ENCODE peak calls at places on chromosome 13, in five cellular contexts. Z is testis, H is left ventricle myocardium inferior, P is fibroblast of lung, U is Peyer's patch. T is an unnamed sample. For H3K4me1, the result is how much of the 10 kb centered on the place peaks cover.

GRCh38 chr13:35356572-35356971 is 119.9 kb downstream of the MAB21L1 start:
- DNase-seq in U (no peak), Z (no peak), H (no peak), P (no peak), T (no peak)

GRCh38 chr13:36163303-36163702 is 32.1 kb upstream of the DCLK1 start:
- DNase-seq in P (no peak), Z (no peak), H (no peak), U (no peak), T (no peak)

GRCh38 chr13:100733261-100733660 is 58.7 kb upstream of the TMTC4 start:
- DNase-seq in U (no peak), H (no peak), Z (no peak), P (no peak), T (no peak)

GRCh38 chr13:39269411-39269810 is 231.2 kb downstream of the NHLRC3 start:
- DNase-seq in H (no peak), U (no peak), P (peak), Z (no peak), T (no peak)

GRCh38 chr13:46374710-46375109 is 12.3 kb downstream of the RUBCNL start:
- DNase-seq in U (no peak), Z (no peak), H (no peak), P (no peak), T (no peak)

GRCh38 chr13:43516401-43516826 is 270.4 kb downstream of the ENOX1 start:
- DNase-seq in Z (peak), P (peak), H (no peak), U (no peak), T (no peak)

GRCh38 chr13:106847049-106847448 is 279.1 kb upstream of the ARGLU1 start:
- DNase-seq in H (no peak), Z (no peak), P (no peak), U (no peak), T (no peak)

GRCh38 chr13:106373304-106373988 is 162.0 kb downstream of the EFNB2 start:
- DNase-seq in P (peak), Z (no peak), H (no peak), U (no peak), T (no peak)

GRCh38 chr13:50319603-50320296 is 304.5 kb downstream of the KCNRG start:
- DNase-seq in H (no peak), P (peak), U (no peak), Z (no peak), T (no peak)

GRCh38 chr13:108943842-108944241 is 314.4 kb downstream of the MYO16 start:
- DNase-seq in U (no peak), Z (no peak), H (no peak), P (no peak), T (no peak)

GRCh38 chr13:30906411-30906990 is 430 bp downstream of the MEDAG start:
- DNase-seq in Z (peak), U (no peak), P (no peak), H (no peak), T (no peak)

GRCh38 chr13:93248627-93249047 is 22.0 kb downstream of the GPC6 start:
- DNase-seq in Z (no peak), P (no peak), H (no peak), U (no peak), T (no peak)

GRCh38 chr13:66037096-66037495 is 1193.0 kb downstream of the PCDH9 start:
- DNase-seq in Z (no peak), P (no peak), U (no peak), H (no peak), T (no peak)

DNA sequence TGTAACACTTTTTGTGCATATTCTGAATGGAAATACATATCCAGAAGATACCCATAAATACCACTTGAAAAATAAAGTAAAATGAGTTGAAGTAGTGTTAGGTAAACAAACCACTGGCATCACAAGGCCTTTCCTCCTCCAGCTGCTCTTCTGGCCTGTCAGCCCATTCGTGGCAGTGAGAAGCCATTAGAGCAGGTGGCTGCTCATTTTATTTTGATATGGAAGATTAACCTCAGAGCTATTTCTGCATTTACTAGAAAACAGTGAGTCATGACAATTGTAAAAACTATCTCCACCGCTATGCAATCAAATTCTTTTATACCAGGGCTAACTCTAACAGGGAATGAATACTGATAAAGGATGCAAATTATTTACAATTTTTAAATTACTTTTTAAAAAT is 2898.1 kb downstream of the PCDH9 start:
- DNase-seq in P (no peak), U (no peak), H (no peak), Z (no peak), T (no peak)
- H3K4me1 ChIP-seq in P (under half), U (under half), H (under half), Z (under half), T (under half)

DNA sequence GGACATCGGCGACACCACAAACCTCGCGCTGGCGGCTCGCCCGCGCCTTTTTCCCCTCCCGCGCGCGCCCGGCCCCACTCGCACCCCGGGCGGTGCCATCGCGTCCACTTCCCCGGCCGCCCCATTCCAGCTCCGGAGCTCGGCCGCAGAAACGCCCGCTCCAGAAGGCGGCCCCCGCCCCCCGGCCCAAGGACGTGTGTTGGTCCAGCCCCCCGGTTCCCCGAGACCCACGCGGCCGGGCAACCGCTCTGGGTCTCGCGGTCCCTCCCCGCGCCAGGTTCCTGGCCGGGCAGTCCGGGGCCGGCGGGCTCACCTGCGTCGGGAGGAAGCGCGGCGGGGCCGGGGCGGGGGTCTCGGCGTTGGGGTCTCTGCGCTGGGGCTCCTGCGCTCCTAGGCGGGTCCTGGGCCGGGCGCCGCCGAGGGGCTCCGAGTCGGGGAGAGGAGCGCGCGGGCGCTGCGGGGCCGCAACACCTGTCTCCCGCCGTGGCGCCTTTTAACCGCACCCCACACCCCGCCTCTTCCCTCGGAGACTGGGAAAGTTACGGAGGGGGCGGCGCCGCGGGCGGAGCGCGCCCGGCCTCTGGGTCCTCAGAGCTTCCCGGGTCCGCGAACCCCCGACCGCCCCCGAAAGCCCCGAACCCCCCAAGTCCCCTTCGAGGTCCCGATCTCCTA is at the start of gene GJB2:
- DNase-seq in H (no peak), P (no peak), Z (no peak), U (peak), T (peak)
- H3K4me1 ChIP-seq in H (under half), P (under half), Z (under half), U (under half), T (under half)

DNA sequence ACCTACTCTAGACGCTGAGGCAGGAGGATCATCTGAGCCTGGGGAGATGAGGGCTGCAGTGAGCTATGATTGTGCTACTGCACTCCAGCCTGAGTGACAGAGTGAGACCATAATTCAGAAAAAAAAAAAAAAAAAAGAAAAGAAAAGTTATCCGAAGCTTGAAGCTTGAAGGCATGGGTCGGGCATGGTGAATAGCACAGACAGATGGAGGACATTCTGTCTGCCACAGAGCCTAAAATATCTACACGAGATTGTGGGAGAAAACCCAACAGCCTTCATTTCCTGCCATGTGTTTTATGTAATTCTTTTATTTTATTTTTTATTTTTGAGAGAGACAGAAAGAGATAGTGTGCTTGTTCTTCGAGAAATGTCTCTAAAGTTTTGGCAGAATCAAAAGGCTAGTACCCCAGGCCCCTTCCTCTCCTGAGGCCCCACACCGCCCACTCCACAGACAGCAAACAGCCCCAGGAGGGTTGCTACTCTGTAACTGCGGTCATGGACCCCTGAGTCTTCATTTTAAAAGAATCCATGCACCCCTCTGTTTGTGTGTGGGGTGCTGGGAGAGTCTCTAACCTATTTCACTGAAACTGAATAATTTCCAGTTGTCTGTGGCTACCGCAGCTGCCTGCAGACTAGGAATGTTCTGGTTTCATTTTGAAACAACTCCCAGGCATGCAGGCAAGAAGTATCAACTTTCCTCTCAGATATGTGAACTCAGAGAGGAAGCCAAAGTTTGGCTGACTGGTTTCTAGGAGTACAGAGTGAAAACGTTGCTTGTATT is 38.4 kb upstream of the RCBTB2 start:
- DNase-seq in Z (peak), P (peak), H (no peak), U (no peak), T (no peak)
- H3K4me1 ChIP-seq in Z (under half), P (under half), H (half or more), U (under half), T (under half)

DNA sequence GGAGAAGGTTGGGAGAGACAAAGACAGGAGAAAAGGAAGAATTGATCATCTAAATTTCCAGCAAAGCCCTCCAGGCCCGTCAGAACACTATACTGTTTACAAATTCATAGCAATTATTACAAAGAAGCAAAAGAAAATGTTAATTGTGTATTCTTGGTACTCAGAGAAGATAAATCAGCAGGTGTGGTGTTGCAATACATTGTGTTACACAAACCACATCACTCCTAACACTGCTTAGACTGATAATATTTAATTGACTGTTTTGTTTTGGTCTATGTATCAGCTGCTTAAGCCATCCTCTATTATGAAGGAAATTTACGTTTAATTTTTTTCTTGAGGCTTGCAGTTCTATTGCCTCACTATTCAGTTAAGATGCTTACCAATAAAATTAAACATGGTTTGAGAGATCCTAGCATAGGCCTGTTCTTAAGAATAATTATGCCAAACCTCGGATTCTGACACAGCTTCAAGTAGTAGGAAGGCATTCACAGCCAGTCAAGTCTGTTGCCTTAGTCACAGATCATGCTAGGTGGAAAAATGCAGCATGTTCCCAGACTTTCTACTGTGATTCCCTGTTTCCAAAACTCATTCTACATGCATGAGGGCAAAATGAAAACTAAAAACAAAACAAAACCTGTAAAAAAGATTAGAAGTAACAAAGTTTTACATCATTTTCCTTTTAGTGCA is 129.2 kb downstream of the TBC1D4 start:
- DNase-seq in U (no peak), H (no peak), Z (no peak), P (no peak), T (no peak)
- H3K4me1 ChIP-seq in U (under half), H (under half), Z (under half), P (under half), T (under half)

GRCh38 chr13:76533251-76533650 is 353.0 kb downstream of the KCTD12 start:
- DNase-seq in H (no peak), U (no peak), P (peak), Z (no peak), T (no peak)
- H3K4me1 ChIP-seq in H (under half), U (under half), P (under half), Z (under half), T (under half)

GRCh38 chr13:23753523-23753922 is 135.7 kb downstream of the MIPEP start:
- DNase-seq in Z (no peak), P (peak), U (no peak), H (no peak), T (no peak)
- H3K4me1 ChIP-seq in Z (under half), P (under half), U (under half), H (under half), T (under half)

GRCh38 chr13:44819762-44820161 is 169.5 kb downstream of the NUFIP1 start:
- DNase-seq in U (no peak), H (no peak), P (peak), Z (no peak), T (no peak)
- H3K4me1 ChIP-seq in U (under half), H (under half), P (under half), Z (under half), T (under half)

DNA sequence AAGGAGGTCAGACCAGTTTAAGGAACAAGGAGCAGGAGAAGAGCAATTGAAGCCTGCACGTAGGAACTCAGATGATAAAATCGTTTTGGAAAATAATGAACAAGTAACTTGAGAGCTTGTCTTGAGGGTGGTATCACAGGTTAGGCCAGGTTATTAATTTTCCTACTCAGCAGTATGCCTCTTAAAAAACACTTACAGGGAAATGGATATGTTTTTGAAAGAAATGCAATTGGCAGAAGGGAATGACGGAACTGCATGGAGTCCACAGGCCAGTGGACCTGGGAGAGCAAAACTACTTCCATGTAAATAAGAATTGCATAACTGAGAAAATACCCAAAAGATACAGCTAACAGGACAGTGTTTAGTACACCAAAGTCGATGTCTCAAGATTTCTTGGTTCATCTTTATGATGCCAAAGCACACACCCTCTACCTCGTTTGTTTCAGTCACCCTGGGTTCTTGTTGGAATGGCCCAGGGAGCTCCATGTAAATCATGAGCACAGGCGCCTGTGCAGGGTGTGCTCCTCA is 35.2 kb downstream of the MBNL2 start:
- DNase-seq in P (no peak), Z (no peak), U (no peak), H (no peak), T (no peak)
- H3K4me1 ChIP-seq in P (half or more), Z (under half), U (under half), H (half or more), T (under half)

GRCh38 chr13:96991072-96991471 is 3.2 kb downstream of the OXGR1 start:
- DNase-seq in Z (no peak), H (no peak), U (no peak), P (no peak), T (peak)
- H3K4me1 ChIP-seq in Z (under half), H (under half), U (under half), P (under half), T (under half)

GRCh38 chr13:99299545-99300341 is 7.5 kb downstream of the GPR183 start:
- DNase-seq in H (no peak), P (no peak), Z (no peak), U (no peak), T (no peak)

GRCh38 chr13:99297330-99297729 is 9.9 kb downstream of the GPR183 start:
- DNase-seq in P (no peak), U (no peak), Z (no peak), H (no peak), T (no peak)

GRCh38 chr13:99296270-99296865 is 10.8 kb downstream of the GPR183 start:
- DNase-seq in U (no peak), P (no peak), H (no peak), Z (no peak), T (no peak)

GRCh38 chr13:99295488-99296252 is 11.5 kb downstream of the GPR183 start:
- DNase-seq in Z (no peak), U (no peak), P (no peak), H (no peak), T (no peak)

DNA sequence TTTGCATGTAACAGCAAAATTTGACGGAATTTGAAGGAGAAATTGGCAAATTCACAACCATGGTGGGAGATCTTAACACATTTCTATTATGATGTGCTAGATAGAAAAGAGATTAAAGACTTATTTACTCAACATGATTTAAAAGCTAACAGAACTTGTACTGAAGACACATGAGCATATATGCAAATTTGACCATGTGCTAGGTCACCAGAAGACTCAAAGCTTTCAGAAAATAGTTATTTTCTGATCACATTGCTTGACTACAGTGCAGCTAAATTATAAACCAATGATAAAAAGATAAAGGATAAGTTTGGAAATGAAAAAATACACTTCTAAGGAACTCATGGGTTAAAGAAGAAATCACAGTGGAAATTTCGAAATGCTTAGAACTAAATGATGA is 9.1 kb downstream of the GPR183 start:
- DNase-seq in Z (no peak), H (no peak), U (no peak), P (no peak), T (no peak)
- H3K4me1 ChIP-seq in Z (under half), H (under half), U (under half), P (under half), T (under half)

T was measured in mucosa of descending colon.